ENCODE peak calls at places on chromosomes 12 and 14, in nine cellular contexts. R, J, I, Y, D, S, H, Z and X are unnamed samples.

GRCh38 chr14:90900712-90901111 is 84.5 kb upstream of the TTC7B start:
- DNase-seq in D (no peak), Z (no peak), H (no peak), R (no peak), J (no peak), Y (no peak), I (no peak), S (no peak), X (no peak)

GRCh38 chr12:54463034-54463433 is 10.4 kb downstream of the GTSF1 start:
- DNase-seq in R (no peak), H (peak; percentile 7), Z (no peak), J (no peak), I (no peak), Y (no peak), D (peak; percentile 38), S (no peak), X (no peak)

GRCh38 chr12:118103231-118103600 is 595 bp downstream of the VSIG10 start:
- DNase-seq in S (peak; percentile 31), R (no peak), Z (no peak), Y (no peak), H (no peak), J (no peak), I (no peak), D (no peak), X (peak; percentile 57)

GRCh38 chr14:97978336-97978735 is 1181.2 kb downstream of the VRK1 start:
- DNase-seq in H (peak; percentile 44), Y (peak; percentile 89), S (peak; percentile 78), J (no peak), D (peak; percentile 27), R (peak; percentile 80), I (no peak), Z (peak; percentile 64), X (peak; percentile 77)

GRCh38 chr14:68784995-68785816 is 7.7 kb downstream of the ZFP36L1 start:
- DNase-seq in D (no peak), H (peak; percentile 93), R (no peak), J (no peak), S (no peak), Y (peak; percentile 49), Z (no peak), I (no peak), X (no peak)

GRCh38 chr14:50061664-50062437 is 54.5 kb downstream of the VCPKMT start:
- DNase-seq in R (no peak), D (no peak), J (peak; percentile 84), S (peak; percentile 79), I (no peak), Y (peak; percentile 94), Z (no peak), H (no peak), X (no peak)

GRCh38 chr14:49621114-49621881 is 699 bp downstream of the MGAT2 start:
- DNase-seq in R (peak; percentile 70), H (no peak), J (no peak), I (no peak), Y (peak; percentile 86), Z (peak; percentile 49), D (peak; percentile 60), S (peak; percentile 75), X (no peak)

GRCh38 chr14:67569651-67570290 is 30.3 kb downstream of the PIGH start:
- DNase-seq in Y (no peak), S (no peak), J (no peak), I (no peak), H (no peak), R (no peak), Z (no peak), D (no peak), X (no peak)

GRCh38 chr14:50739186-50739585 is 71.1 kb upstream of the SAV1 start:
- DNase-seq in I (no peak), Z (no peak), S (no peak), R (no peak), H (no peak), D (no peak), J (no peak), Y (no peak), X (no peak)

GRCh38 chr12:25958254-25959068 is at the start of gene RASSF8:
- DNase-seq in Y (peak; percentile 67), I (no peak), Z (peak; percentile 64), H (no peak), S (peak; percentile 62), R (peak; percentile 62), J (no peak), D (peak; percentile 46), X (peak; percentile 55)

GRCh38 chr12:25960176-25960575 is 1.7 kb downstream of the RASSF8 start:
- DNase-seq in R (no peak), H (no peak), S (no peak), J (no peak), D (no peak), Z (no peak), I (no peak), Y (no peak), X (no peak)

GRCh38 chr12:25957898-25958253 is 606 bp upstream of the RASSF8 start:
- DNase-seq in Y (no peak), Z (no peak), D (peak; percentile 71), R (no peak), S (no peak), I (no peak), H (peak; percentile 56), J (no peak), X (no peak)

GRCh38 chr12:25960926-25961325 is 2.4 kb downstream of the RASSF8 start:
- DNase-seq in R (no peak), I (no peak), J (no peak), H (no peak), Y (no peak), D (no peak), Z (no peak), S (no peak), X (no peak)

DNA sequence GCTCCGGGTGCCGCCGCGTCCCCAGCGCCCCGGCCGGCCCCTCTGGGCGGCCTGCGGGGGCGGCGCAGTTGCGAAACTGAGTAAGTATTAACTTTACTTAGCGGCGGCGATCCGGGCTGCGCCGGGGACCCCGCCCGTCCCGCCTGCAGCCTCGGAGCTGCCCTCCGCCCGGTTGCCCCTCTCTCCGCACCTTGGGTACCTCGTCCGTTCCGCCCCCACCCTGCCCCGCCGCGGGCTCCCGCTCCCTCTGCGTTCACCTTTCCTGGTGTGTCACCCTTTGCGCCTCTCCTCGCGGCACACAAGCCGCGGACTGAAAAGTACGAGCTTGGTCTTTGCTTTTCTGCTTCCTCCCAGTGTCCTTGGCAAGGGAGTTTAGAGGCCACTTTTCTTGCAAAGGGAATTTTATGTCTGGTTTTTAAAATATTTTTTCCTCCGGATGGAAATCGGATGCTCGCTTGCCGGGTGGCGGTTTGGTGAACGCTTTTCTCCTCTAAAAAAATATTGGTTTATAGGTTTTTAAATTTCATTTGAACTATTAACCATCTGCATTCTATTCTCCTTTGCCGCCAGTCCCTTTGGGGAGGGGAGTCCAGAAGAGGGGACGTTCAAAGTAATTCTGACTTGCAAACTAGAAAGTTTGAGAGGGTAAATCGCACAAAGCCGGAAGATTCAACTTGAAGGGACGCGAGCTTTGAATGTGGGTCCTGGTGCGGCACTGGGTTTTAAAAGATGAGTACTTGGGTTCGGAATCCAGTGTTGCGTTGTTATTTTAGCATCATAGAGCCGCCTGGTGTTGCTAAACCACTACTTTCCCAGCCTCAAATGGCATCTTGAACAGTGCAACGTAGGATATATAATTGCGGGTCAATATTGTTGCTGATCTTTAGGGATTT is 833 bp downstream of the RASSF8 start:
- DNase-seq in Y (peak; percentile 57), I (peak; percentile 40), R (peak; percentile 46), J (no peak), H (peak; percentile 29), S (peak; percentile 31), D (peak; percentile 80), Z (peak; percentile 24), X (peak; percentile 61)
- TF ChIP-seq CTCF in Y (no peak), I (no peak), R (no peak), J (no peak), H (peak; percentile 41), S (no peak), D (peak; percentile 35), Z (no peak), X (no peak)

DNA sequence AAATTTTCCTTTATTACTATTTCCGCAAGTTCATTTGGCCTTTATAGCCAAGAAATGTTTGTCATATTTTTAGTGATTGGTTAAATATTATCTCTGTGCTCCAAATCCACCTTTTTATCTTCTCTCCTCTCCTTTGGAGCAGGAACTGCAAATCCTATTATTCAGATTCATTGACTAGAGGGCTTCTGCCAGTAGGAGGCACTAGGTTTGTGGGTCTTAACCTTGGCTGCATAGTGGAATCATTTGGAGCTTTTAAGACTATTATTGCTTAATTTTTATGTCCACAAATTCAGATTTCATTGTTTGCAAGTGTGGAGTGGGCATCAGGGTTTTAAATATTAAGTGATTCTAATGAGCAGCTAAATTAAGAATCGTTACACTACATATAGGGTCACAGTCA is 75.3 kb upstream of the SYT10 start:
- DNase-seq in Y (no peak), H (no peak), R (no peak), I (no peak), Z (no peak), S (no peak), D (no peak), J (no peak), X (no peak)
- TF ChIP-seq CTCF in Y (peak; percentile 21), H (no peak), R (no peak), I (no peak), Z (peak; percentile 39), S (no peak), D (no peak), J (no peak), X (no peak)

GRCh38 chr12:22978962-22979361 is 354.0 kb downstream of the ETNK1 start:
- DNase-seq in D (peak; percentile 87), I (peak; percentile 23), S (no peak), H (peak; percentile 90), R (no peak), J (no peak), Y (no peak), Z (no peak), X (no peak)

GRCh38 chr12:22982635-22983034 is 357.7 kb downstream of the ETNK1 start:
- DNase-seq in Z (no peak), D (no peak), H (no peak), S (no peak), I (no peak), Y (no peak), R (no peak), J (no peak), X (no peak)

GRCh38 chr12:22979854-22980253 is 354.9 kb downstream of the ETNK1 start:
- DNase-seq in I (no peak), H (no peak), R (no peak), J (no peak), S (no peak), D (no peak), Y (no peak), Z (no peak), X (no peak)

GRCh38 chr12:22986997-22987396 is 362.0 kb downstream of the ETNK1 start:
- DNase-seq in Z (no peak), D (no peak), Y (no peak), S (no peak), I (no peak), H (peak; percentile 28), R (no peak), J (no peak), X (no peak)

DNA sequence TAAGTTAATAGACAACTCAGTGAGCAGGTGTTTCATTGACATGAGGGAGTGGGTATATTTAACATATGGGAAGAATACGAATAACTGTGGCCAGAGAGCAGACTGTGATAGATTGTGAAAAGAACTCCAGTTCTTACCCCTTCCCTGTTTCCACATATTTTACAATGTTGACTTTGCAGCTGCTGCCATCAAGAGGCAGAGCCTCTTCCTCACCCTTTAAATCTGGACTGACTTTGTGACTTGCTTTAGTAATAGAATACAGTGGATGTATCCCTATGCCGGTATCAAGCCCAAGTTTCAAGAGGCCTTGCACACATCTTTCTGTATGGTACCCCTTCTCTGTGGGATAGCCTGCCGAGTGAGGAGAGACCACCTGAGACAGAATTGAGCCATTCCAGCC is 356.7 kb downstream of the ETNK1 start:
- DNase-seq in D (no peak), R (no peak), H (no peak), I (no peak), Y (no peak), S (no peak), J (no peak), Z (no peak), X (no peak)
- TF ChIP-seq CTCF in D (peak; percentile 59), R (no peak), H (peak; percentile 52), I (no peak), Y (no peak), S (no peak), J (no peak), Z (no peak), X (no peak)

GRCh38 chr12:74646831-74647230 is 109.2 kb downstream of the ATXN7L3B start:
- DNase-seq in R (no peak), D (no peak), I (no peak), Y (no peak), S (no peak), Z (no peak), J (no peak), H (no peak), X (no peak)
- TF ChIP-seq CTCF in R (no peak), D (peak; percentile 37), I (no peak), Y (no peak), S (no peak), Z (peak; percentile 48), J (no peak), H (peak; percentile 62), X (no peak)